ENCODE peak calls at places on chromosome 12, in four cellular contexts. One of them, this sample, is unnamed.
A peak's percentile ranks its signal among the peaks of the same experiment; 100 is the strongest.

GRCh38 chr12:98594050-98594853 is 766 bp downstream of the SLC25A3 start:
- DNase-seq in K562: no peak
- DNase-seq in HepG2: no peak
- DNase-seq in HEK293T: no peak
- DNase-seq in this sample: no peak

GRCh38 chr12:124673881-124674617 is 106.6 kb upstream of the NCOR2 start:
- DNase-seq in HEK293T: no peak
- DNase-seq in K562: no peak
- DNase-seq in HepG2: no peak
- DNase-seq in this sample: no peak

GRCh38 chr12:32145096-32145495 is 38.4 kb downstream of the BICD1 start:
- DNase-seq in HEK293T: no peak
- DNase-seq in K562: no peak
- DNase-seq in HepG2: no peak
- DNase-seq in this sample: no peak

GRCh38 chr12:12733118-12733517 is 15.9 kb downstream of the CDKN1B start:
- DNase-seq in HepG2: no peak
- DNase-seq in HEK293T: no peak
- DNase-seq in K562: no peak
- DNase-seq in this sample: no peak

GRCh38 chr12:20356048-20356447 is 12.3 kb upstream of the PDE3A start:
- DNase-seq in K562: no peak
- DNase-seq in HepG2: no peak
- DNase-seq in HEK293T: no peak
- DNase-seq in this sample: no peak

GRCh38 chr12:32535260-32535999 is 136.1 kb downstream of the FGD4 start:
- DNase-seq in K562: no peak
- DNase-seq in HepG2: peak; percentile 33
- DNase-seq in HEK293T: peak; percentile 51
- DNase-seq in this sample: no peak

GRCh38 chr12:95681210-95681765 is 109.3 kb downstream of the NTN4 start:
- DNase-seq in K562: no peak
- DNase-seq in HEK293T: no peak
- DNase-seq in HepG2: no peak
- DNase-seq in this sample: no peak

GRCh38 chr12:54294152-54294913 is 6.5 kb downstream of the NFE2 start:
- DNase-seq in K562: peak; percentile 81
- DNase-seq in HepG2: peak; percentile 89
- DNase-seq in HEK293T: peak; percentile 66
- DNase-seq in this sample: no peak

GRCh38 chr12:4148418-4149056 is 125.0 kb upstream of the CCND2 start:
- DNase-seq in K562: no peak
- DNase-seq in HepG2: no peak
- DNase-seq in HEK293T: no peak
- DNase-seq in this sample: peak; percentile 93

GRCh38 chr12:13857750-13858149 is 123.7 kb downstream of the GRIN2B start:
- DNase-seq in K562: no peak
- DNase-seq in HEK293T: no peak
- DNase-seq in HepG2: no peak
- DNase-seq in this sample: no peak

DNA sequence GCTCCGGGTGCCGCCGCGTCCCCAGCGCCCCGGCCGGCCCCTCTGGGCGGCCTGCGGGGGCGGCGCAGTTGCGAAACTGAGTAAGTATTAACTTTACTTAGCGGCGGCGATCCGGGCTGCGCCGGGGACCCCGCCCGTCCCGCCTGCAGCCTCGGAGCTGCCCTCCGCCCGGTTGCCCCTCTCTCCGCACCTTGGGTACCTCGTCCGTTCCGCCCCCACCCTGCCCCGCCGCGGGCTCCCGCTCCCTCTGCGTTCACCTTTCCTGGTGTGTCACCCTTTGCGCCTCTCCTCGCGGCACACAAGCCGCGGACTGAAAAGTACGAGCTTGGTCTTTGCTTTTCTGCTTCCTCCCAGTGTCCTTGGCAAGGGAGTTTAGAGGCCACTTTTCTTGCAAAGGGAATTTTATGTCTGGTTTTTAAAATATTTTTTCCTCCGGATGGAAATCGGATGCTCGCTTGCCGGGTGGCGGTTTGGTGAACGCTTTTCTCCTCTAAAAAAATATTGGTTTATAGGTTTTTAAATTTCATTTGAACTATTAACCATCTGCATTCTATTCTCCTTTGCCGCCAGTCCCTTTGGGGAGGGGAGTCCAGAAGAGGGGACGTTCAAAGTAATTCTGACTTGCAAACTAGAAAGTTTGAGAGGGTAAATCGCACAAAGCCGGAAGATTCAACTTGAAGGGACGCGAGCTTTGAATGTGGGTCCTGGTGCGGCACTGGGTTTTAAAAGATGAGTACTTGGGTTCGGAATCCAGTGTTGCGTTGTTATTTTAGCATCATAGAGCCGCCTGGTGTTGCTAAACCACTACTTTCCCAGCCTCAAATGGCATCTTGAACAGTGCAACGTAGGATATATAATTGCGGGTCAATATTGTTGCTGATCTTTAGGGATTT is 833 bp downstream of the RASSF8 start:
- DNase-seq in HEK293T: peak; percentile 37
- DNase-seq in HepG2: no peak
- DNase-seq in K562: no peak
- DNase-seq in this sample: no peak
- TF ChIP-seq TARDBP in HEK293T: no peak
- TF ChIP-seq TARDBP in HepG2: no peak
- TF ChIP-seq TARDBP in K562: no peak
- TF ChIP-seq TARDBP in this sample: no peak

DNA sequence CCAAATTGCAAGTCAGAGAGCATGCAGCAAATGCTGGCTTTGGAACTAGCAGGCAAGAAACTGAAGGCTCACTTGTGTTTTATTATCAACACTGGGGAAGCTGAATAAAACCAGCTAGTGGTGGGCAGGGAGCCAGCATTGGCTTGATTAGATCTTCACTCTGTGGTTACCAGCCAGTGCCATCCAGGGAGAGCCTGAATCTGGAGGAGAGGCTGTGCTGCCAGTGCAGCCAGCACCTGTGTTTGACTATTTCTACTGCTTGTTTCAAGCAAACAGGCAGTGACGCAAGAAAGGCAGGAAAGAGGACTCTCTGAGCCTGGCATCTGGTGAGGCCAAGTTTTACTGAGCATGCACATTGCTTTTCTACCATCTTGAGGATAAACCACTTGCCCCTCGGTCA is 247.0 kb downstream of the PHLDA1 start:
- DNase-seq in HEK293T: no peak
- DNase-seq in K562: no peak
- DNase-seq in HepG2: peak; percentile 73
- DNase-seq in this sample: no peak
- TF ChIP-seq TARDBP in HEK293T: no peak
- TF ChIP-seq TARDBP in K562: no peak
- TF ChIP-seq TARDBP in HepG2: no peak
- TF ChIP-seq TARDBP in this sample: no peak

GRCh38 chr12:62978768-62979167 is 43.8 kb upstream of the PPM1H start:
- DNase-seq in HEK293T: no peak
- DNase-seq in K562: no peak
- DNase-seq in HepG2: no peak
- DNase-seq in this sample: no peak

GRCh38 chr12:62976110-62976640 is 41.2 kb upstream of the PPM1H start:
- DNase-seq in HEK293T: no peak
- DNase-seq in K562: no peak
- DNase-seq in HepG2: no peak
- DNase-seq in this sample: no peak

GRCh38 chr12:62977879-62978278 is 42.9 kb upstream of the PPM1H start:
- DNase-seq in HEK293T: no peak
- DNase-seq in K562: peak; percentile 34
- DNase-seq in HepG2: no peak
- DNase-seq in this sample: no peak

GRCh38 chr12:62971769-62972525 is 37.0 kb upstream of the PPM1H start:
- DNase-seq in K562: no peak
- DNase-seq in HepG2: no peak
- DNase-seq in HEK293T: no peak
- DNase-seq in this sample: no peak

DNA sequence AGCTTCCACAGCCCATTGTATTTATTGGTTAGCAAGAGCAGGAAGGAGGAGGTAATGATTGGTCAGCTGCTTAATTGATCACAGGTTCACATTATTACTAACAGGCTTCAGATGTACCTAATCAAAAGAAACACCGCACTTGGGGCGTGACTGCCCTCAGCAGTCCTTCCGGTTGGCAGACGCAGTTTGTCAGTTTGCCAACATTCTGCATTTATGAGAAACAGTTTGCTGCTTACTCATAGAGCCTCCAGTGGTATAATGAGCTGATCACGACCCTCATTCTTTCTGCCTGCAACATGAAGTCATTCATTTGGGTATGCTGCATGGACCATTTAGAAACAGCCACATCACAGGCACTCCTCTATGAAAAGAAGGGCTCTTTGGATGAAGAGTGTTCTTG is 42.5 kb upstream of the PPM1H start:
- DNase-seq in HEK293T: no peak
- DNase-seq in K562: no peak
- DNase-seq in HepG2: no peak
- DNase-seq in this sample: no peak
- TF ChIP-seq TARDBP in HEK293T: no peak
- TF ChIP-seq TARDBP in K562: no peak
- TF ChIP-seq TARDBP in HepG2: no peak
- TF ChIP-seq TARDBP in this sample: no peak

GRCh38 chr12:27542628-27543027 is 18.6 kb downstream of the PPFIBP1 start:
- DNase-seq in HEK293T: no peak
- DNase-seq in HepG2: no peak
- DNase-seq in K562: no peak
- DNase-seq in this sample: no peak
- TF ChIP-seq TARDBP in HEK293T: no peak
- TF ChIP-seq TARDBP in HepG2: no peak
- TF ChIP-seq TARDBP in K562: no peak
- TF ChIP-seq TARDBP in this sample: no peak

DNA sequence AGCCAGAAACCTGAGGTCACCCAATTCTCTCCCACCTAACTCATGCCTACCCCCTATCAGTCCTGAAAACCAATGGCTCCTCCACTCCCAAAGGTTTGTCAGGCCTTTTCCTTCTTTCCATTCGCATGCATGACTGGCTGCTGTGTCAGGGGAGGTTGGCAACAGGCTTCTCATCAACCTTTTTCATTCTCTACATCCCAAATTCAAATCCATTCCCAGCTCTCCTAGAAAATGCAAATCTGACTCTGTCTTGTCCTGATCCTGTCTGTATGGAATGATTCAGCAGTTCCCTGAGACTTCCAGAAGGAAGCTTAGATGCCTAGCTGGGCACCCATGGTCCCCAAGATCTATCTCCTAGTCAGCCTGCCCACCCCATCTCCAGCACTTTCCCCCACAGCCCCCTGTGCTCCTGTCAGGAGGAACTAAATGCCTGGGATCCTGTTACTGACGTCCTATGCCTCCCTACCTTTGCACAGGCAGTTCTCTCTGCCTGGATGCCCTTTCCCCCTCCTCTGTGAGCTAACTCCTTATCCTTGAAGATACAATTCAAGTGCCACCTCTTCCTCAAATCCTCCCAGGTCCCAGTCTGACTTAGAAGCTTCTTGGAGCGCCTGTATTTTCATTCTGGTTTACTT is 5.1 kb upstream of the CTDSP2 start:
- DNase-seq in HEK293T: no peak
- DNase-seq in HepG2: no peak
- DNase-seq in K562: no peak
- DNase-seq in this sample: no peak
- TF ChIP-seq TARDBP in HEK293T: no peak
- TF ChIP-seq TARDBP in HepG2: no peak
- TF ChIP-seq TARDBP in K562: no peak
- TF ChIP-seq TARDBP in this sample: no peak

DNA sequence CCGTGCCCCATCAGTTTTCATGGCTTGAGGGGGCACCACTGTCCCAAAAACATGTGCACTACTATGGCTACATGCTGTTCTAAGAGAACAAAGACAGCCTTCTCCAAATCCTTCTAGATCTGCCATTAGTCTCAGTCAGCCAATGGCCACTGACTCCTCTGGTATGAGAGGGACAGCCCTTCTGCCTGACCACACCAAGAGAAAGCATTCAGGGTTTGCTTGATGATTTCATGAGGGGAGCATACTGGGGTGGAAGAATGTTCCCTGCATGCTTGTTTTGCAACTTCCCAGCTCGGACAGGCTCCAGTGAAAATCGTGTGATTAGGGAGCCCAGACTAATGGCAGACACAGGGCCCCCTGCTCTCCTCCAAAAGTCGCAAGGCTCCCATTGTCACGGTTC is 199.6 kb upstream of the ALG10B start:
- DNase-seq in HepG2: no peak
- DNase-seq in HEK293T: no peak
- DNase-seq in K562: no peak
- DNase-seq in this sample: no peak
- TF ChIP-seq TARDBP in HepG2: no peak
- TF ChIP-seq TARDBP in HEK293T: no peak
- TF ChIP-seq TARDBP in K562: no peak
- TF ChIP-seq TARDBP in this sample: no peak

GRCh38 chr12:64171715-64172114 is 50.4 kb downstream of the KICS2 start:
- DNase-seq in HepG2: peak; percentile 5
- DNase-seq in K562: no peak
- DNase-seq in HEK293T: no peak
- DNase-seq in this sample: no peak

GRCh38 chr12:64173456-64173855 is 48.6 kb downstream of the KICS2 start:
- DNase-seq in K562: no peak
- DNase-seq in HEK293T: peak; percentile 10
- DNase-seq in HepG2: no peak
- DNase-seq in this sample: no peak

GRCh38 chr12:64172143-64172970 is 49.7 kb downstream of the KICS2 start:
- DNase-seq in HepG2: no peak
- DNase-seq in HEK293T: no peak
- DNase-seq in K562: no peak
- DNase-seq in this sample: no peak

GRCh38 chr12:64175254-64175945 is 46.7 kb downstream of the KICS2 start:
- DNase-seq in HepG2: no peak
- DNase-seq in HEK293T: no peak
- DNase-seq in K562: peak; percentile 45
- DNase-seq in this sample: no peak

GRCh38 chr12:64169999-64170398 is 52.1 kb downstream of the KICS2 start:
- DNase-seq in K562: no peak
- DNase-seq in HepG2: no peak
- DNase-seq in HEK293T: no peak
- DNase-seq in this sample: no peak
- TF ChIP-seq TARDBP in K562: no peak
- TF ChIP-seq TARDBP in HepG2: no peak
- TF ChIP-seq TARDBP in HEK293T: no peak
- TF ChIP-seq TARDBP in this sample: no peak

DNA sequence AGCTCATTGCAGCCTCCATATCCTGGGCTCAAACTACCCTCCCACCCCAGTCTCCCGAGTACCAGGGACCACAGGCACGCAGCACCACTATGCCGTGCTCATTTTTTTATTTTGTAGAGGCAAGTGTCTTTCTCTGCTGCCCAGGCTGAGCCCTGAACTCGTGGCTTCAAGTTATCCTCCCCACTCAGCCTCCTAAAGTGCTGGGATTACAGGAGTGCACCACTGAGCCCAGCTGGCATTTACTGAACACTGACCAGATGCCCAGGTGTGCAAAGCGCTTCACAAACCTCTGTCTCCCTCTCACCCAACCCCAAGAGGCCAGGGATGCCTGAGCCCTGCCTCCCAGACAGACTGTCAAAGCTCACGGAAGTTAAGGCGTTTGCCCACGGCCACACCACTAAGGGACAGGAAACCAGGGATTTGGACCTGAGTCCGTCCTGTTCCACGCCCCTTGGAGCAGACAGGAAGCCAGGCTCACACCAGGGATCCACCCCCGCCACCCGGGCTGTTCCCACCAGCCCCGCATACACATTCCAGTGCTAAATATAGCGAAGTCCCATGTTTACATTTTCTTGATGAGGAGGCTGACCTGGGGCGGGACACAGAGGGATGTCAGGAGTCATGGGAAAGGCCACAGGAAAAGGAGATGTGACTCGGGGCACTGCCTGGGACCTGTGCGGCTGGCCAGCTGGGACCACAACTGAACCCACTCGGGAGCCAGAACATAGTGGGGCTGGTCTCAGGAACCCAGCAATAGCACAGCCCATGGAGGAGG is 51.2 kb downstream of the TESC start:
- DNase-seq in K562: no peak
- DNase-seq in HEK293T: no peak
- DNase-seq in HepG2: peak; percentile 92
- DNase-seq in this sample: no peak
- TF ChIP-seq TARDBP in K562: no peak
- TF ChIP-seq TARDBP in HEK293T: no peak
- TF ChIP-seq TARDBP in HepG2: peak; percentile 91
- TF ChIP-seq TARDBP in this sample: no peak